ENCODE peak calls at places on chromosomes 2 and 18, in five cellular contexts. V is H1, R is GM12878, T is HepG2, U is K562. F is an unnamed sample.

GRCh38 chr2:181683518-181684453 is 3.5 kb upstream of the NEUROD1 start:
- DNase-seq in V (peak), T (no peak), U (peak), R (no peak), F (peak)

GRCh38 chr2:13698847-13699246 is 933.7 kb upstream of the LRATD1 start:
- DNase-seq in R (no peak), V (no peak), U (no peak), T (no peak), F (no peak)

GRCh38 chr2:175576875-175577274 is 395.4 kb upstream of the ATP5MC3 start:
- DNase-seq in V (no peak), U (no peak), T (no peak), R (no peak), F (no peak)

GRCh38 chr2:15729709-15730544 is 138.3 kb downstream of the DDX1 start:
- DNase-seq in R (no peak), U (no peak), V (no peak), T (no peak), F (no peak)

GRCh38 chr2:1586946-1587840 is 157.1 kb downstream of the PXDN start:
- DNase-seq in U (no peak), T (no peak), R (no peak), V (no peak), F (no peak)

GRCh38 chr2:226483745-226484619 is 315.6 kb downstream of the IRS1 start:
- DNase-seq in U (no peak), V (peak), T (peak), R (no peak), F (no peak)

GRCh38 chr2:129717560-129718128 is 261.8 kb upstream of the RAB6C start:
- DNase-seq in T (no peak), R (no peak), U (no peak), V (no peak), F (no peak)

GRCh38 chr2:168346725-168347477 is 99.5 kb upstream of the STK39 start:
- DNase-seq in R (peak), U (peak), V (peak), T (peak), F (peak)

GRCh38 chr2:38835015-38835601 is 40.6 kb downstream of the DHX57 start:
- DNase-seq in R (no peak), T (peak), U (no peak), V (no peak), F (no peak)

GRCh38 chr2:59297829-59298228 is 1056.7 kb upstream of the FANCL start:
- DNase-seq in T (no peak), R (no peak), U (no peak), V (no peak), F (no peak)

GRCh38 chr18:21052385-21052784 is 59.2 kb downstream of the ROCK1 start:
- DNase-seq in T (no peak), R (no peak), U (no peak), V (no peak), F (no peak)

GRCh38 chr2:238096311-238097011 is 3.7 kb upstream of the ESPNL start:
- DNase-seq in V (no peak), T (no peak), R (no peak), U (no peak), F (no peak)

GRCh38 chr2:237258146-237258545 is 155.8 kb downstream of the COL6A3 start:
- DNase-seq in U (no peak), T (no peak), V (no peak), R (no peak), F (no peak)

GRCh38 chr18:9673296-9674251 is 34.5 kb upstream of the RAB31 start:
- DNase-seq in V (no peak), R (peak), U (peak), T (peak), F (peak)

GRCh38 chr2:32697156-32697555 is 69.3 kb downstream of the TTC27 start:
- DNase-seq in V (no peak), T (no peak), R (no peak), U (no peak), F (no peak)

GRCh38 chr18:65725421-65726050 is 25.3 kb upstream of the CDH7 start:
- DNase-seq in R (no peak), V (peak), U (no peak), T (peak), F (no peak)

GRCh38 chr2:176521860-176522259 is 252.6 kb downstream of the MTX2 start:
- DNase-seq in R (no peak), U (no peak), T (no peak), V (no peak), F (no peak)

GRCh38 chr2:12507295-12507694 is 209.4 kb upstream of the TRIB2 start:
- DNase-seq in T (no peak), U (no peak), V (no peak), R (peak), F (no peak)

GRCh38 chr2:98086491-98087446 is at the start of gene VWA3B:
- DNase-seq in T (no peak), R (no peak), U (peak), V (peak), F (peak)

GRCh38 chr2:163345795-163346573 is 389.8 kb downstream of the FIGN start:
- DNase-seq in T (peak), R (peak), V (no peak), U (peak), F (peak)

GRCh38 chr2:217873371-217873770 is 129.4 kb downstream of the TNS1 start:
- DNase-seq in U (no peak), T (no peak), R (no peak), V (no peak), F (no peak)

GRCh38 chr2:88521445-88522070 is 69.1 kb upstream of the FOXI3 start:
- DNase-seq in T (no peak), R (no peak), V (no peak), U (no peak), F (no peak)

GRCh38 chr2:187995556-187995955 is 296.1 kb upstream of the GULP1 start:
- DNase-seq in V (no peak), T (no peak), R (no peak), U (no peak), F (no peak)

GRCh38 chr2:71226391-71226964 is 425 bp downstream of the PAIP2B start:
- DNase-seq in R (no peak), U (no peak), V (no peak), T (no peak), F (no peak)

GRCh38 chr18:76259726-76260125 is 235.3 kb downstream of the ZNF516 start:
- DNase-seq in T (no peak), V (no peak), R (no peak), U (no peak), F (no peak)

GRCh38 chr2:46825231-46825957 is 90.2 kb downstream of the MCFD2 start:
- DNase-seq in T (no peak), U (no peak), V (no peak), R (no peak), F (no peak)

GRCh38 chr18:23825496-23825895 is 136.2 kb downstream of the LAMA3 start:
- DNase-seq in R (no peak), V (no peak), T (no peak), U (no peak), F (no peak)

GRCh38 chr18:62420151-62420512 is 95.0 kb downstream of the TNFRSF11A start:
- DNase-seq in V (no peak), U (peak), T (peak), R (no peak), F (no peak)

GRCh38 chr2:85173909-85174308 is 40.7 kb downstream of the TCF7L1 start:
- DNase-seq in R (no peak), T (no peak), V (no peak), U (no peak), F (no peak)

GRCh38 chr2:86037795-86038192 is 67.9 kb downstream of the POLR1A start:
- DNase-seq in R (no peak), U (no peak), T (no peak), V (no peak), F (no peak)

GRCh38 chr2:103823847-103824246 is 1030.1 kb upstream of the POU3F3 start:
- DNase-seq in R (no peak), V (no peak), U (no peak), T (no peak), F (no peak)

GRCh38 chr18:13811993-13812392 is 12.0 kb upstream of the MC5R start:
- DNase-seq in U (peak), V (no peak), R (no peak), T (peak), F (peak)

GRCh38 chr2:240437181-240437860 is 1.9 kb downstream of the GPC1 start:
- DNase-seq in V (no peak), T (no peak), R (no peak), U (no peak), F (no peak)

GRCh38 chr2:7557376-7557775 is 640.2 kb downstream of the RNF144A start:
- DNase-seq in V (no peak), R (no peak), T (no peak), U (no peak), F (no peak)

GRCh38 chr2:45138904-45139303 is 129.7 kb upstream of the SIX2 start:
- DNase-seq in R (no peak), V (no peak), U (no peak), T (no peak), F (no peak)

GRCh38 chr18:27839141-27839540 is 337.8 kb downstream of the CDH2 start:
- DNase-seq in R (no peak), V (no peak), U (no peak), T (peak), F (peak)

DNA sequence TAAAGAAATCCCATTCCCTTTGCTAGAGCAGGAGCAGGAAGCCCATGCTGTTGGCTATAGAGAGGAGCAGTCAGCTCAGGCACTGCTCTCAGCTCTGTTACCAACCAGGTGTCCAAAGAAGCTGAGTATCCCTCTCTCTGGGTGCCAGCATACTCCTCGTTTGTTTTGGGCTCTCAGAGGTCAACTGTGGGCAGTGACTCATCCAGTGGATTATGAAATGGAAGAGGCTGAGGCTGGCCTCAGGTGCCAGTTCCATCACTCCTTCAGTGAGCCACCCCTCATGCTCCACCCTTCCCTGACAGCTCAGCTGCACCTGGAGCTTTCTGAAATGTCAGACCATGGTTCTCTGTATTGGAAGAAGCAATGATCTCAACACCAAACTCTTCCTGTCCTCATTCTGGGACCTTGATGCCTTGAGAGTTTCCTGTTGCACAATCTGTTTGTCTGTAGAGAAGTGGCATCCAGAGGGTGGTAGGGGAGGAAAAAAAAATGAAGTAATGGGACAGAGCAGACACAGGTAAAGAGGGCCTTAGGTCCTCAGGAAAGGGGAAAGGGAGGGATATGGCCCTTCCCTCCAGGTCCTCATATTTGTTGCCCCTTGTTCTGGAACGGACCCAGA is 31.2 kb upstream of the EN1 start:
- DNase-seq in U (no peak), V (no peak), R (no peak), T (no peak), F (no peak)
- TF ChIP-seq HDAC2 in U (no peak), V (no peak), R (no peak), T (no peak), F (no peak)

GRCh38 chr2:144834363-144834762 is 314.4 kb upstream of the ZEB2 start:
- DNase-seq in R (no peak), T (no peak), V (no peak), U (peak), F (no peak)

GRCh38 chr2:144834954-144835633 is 315.2 kb upstream of the ZEB2 start:
- DNase-seq in U (peak), V (no peak), T (no peak), R (no peak), F (no peak)

GRCh38 chr2:144832048-144832447 is 312.1 kb upstream of the ZEB2 start:
- DNase-seq in T (no peak), R (no peak), V (no peak), U (no peak), F (no peak)

GRCh38 chr2:144835634-144836351 is 315.9 kb upstream of the ZEB2 start:
- DNase-seq in R (no peak), U (no peak), T (no peak), V (no peak), F (no peak)

GRCh38 chr2:144836635-144837350 is 316.9 kb upstream of the ZEB2 start:
- DNase-seq in U (no peak), V (no peak), T (no peak), R (no peak), F (no peak)
- TF ChIP-seq HDAC2 in U (no peak), V (no peak), T (no peak), R (no peak), F (no peak)

GRCh38 chr18:57748770-57749603 is 54.1 kb downstream of the ATP8B1 start:
- DNase-seq in U (no peak), R (peak), V (no peak), T (peak), F (peak)
- TF ChIP-seq HDAC2 in U (no peak), R (no peak), V (no peak), T (no peak), F (no peak)

GRCh38 chr2:134227666-134228065 is 26.2 kb upstream of the MGAT5 start:
- DNase-seq in R (no peak), U (no peak), V (no peak), T (no peak), F (no peak)

GRCh38 chr2:134226561-134226960 is 27.3 kb upstream of the MGAT5 start:
- DNase-seq in R (no peak), U (no peak), V (no peak), T (no peak), F (no peak)

GRCh38 chr2:134229540-134229939 is 24.3 kb upstream of the MGAT5 start:
- DNase-seq in V (no peak), R (no peak), U (no peak), T (no peak), F (no peak)

GRCh38 chr2:134230885-134231284 is 23.0 kb upstream of the MGAT5 start:
- DNase-seq in U (no peak), V (no peak), R (no peak), T (no peak), F (no peak)

DNA sequence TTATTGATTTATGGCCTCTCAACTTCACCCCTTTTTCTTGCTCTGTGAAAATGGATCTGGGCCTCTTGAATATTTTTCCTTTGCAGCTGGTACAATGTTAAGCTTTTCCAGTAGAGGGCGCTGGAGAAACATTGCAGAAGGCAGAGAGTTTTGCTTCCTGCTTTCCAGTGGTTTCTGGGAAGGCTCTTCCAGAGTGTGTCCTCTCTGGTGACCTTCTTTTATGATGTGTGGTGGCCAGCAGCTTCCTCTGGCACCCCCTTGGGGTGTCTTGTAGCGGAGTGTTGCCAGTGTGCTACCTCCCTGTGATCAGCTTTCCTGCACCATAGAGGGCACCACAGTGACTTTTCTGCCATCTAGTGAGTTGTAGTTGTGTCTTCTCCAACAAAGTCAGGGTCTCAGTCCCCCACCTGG is 25.4 kb upstream of the MGAT5 start:
- DNase-seq in R (no peak), U (peak), V (no peak), T (peak), F (peak)
- TF ChIP-seq HDAC2 in R (no peak), U (no peak), V (no peak), T (no peak), F (no peak)

GRCh38 chr2:172772637-172773036 is 37.0 kb downstream of the RAPGEF4 start:
- DNase-seq in V (no peak), U (no peak), R (no peak), T (no peak), F (peak)
- TF ChIP-seq HDAC2 in V (no peak), U (no peak), R (no peak), T (no peak), F (no peak)

GRCh38 chr2:134713606-134714005 is 5.2 kb downstream of the TMEM163 start:
- DNase-seq in R (no peak), U (no peak), V (no peak), T (no peak), F (no peak)
- TF ChIP-seq HDAC2 in R (no peak), U (no peak), V (no peak), T (no peak), F (no peak)

GRCh38 chr2:171566753-171567152 is 44.5 kb downstream of the CYBRD1 start:
- DNase-seq in U (no peak), V (no peak), R (no peak), T (no peak), F (no peak)

GRCh38 chr2:171568085-171568484 is 45.8 kb downstream of the CYBRD1 start:
- DNase-seq in R (no peak), U (no peak), T (no peak), V (no peak), F (no peak)

GRCh38 chr2:171563301-171563700 is 41.0 kb downstream of the CYBRD1 start:
- DNase-seq in V (no peak), T (no peak), U (no peak), R (no peak), F (no peak)

GRCh38 chr2:171566099-171566498 is 43.8 kb downstream of the CYBRD1 start:
- DNase-seq in R (no peak), T (no peak), V (no peak), U (no peak), F (no peak)

GRCh38 chr2:171564463-171564862 is 42.2 kb downstream of the CYBRD1 start:
- DNase-seq in V (no peak), T (no peak), U (no peak), R (no peak), F (no peak)
- TF ChIP-seq HDAC2 in V (no peak), T (no peak), U (no peak), R (no peak), F (no peak)

GRCh38 chr2:136162438-136162837 is 44.5 kb upstream of the CXCR4 start:
- DNase-seq in U (peak), R (no peak), V (no peak), T (no peak), F (no peak)
- TF ChIP-seq HDAC2 in U (no peak), R (no peak), V (no peak), T (no peak), F (no peak)

F was measured in A549.